ENCODE peak calls at places on chromosomes 12 and 14, in eight cellular contexts. V, S, U, C, A, D, N and I are unnamed samples.

GRCh38 chr12:90854136-90854689 is 100.8 kb downstream of the CCER1 start:
- DNase-seq in A (peak), C (no peak), N (no peak), V (peak), U (no peak), D (peak), S (peak), I (peak)

GRCh38 chr14:25037032-25037431 is 12.9 kb downstream of the STXBP6 start:
- DNase-seq in D (no peak), V (no peak), S (no peak), N (no peak), C (no peak), A (no peak), U (no peak), I (no peak)

GRCh38 chr12:3135522-3136461 is 58.6 kb downstream of the TSPAN9 start:
- DNase-seq in N (peak), V (peak), A (peak), U (peak), S (peak), C (peak), D (peak), I (peak)

GRCh38 chr12:49212572-49212971 is 23.7 kb upstream of the TUBA1A start:
- DNase-seq in S (no peak), V (no peak), D (no peak), U (no peak), C (no peak), A (no peak), N (no peak), I (no peak)

GRCh38 chr12:115661103-115661502 is 616.4 kb downstream of the MED13L start:
- DNase-seq in N (no peak), A (no peak), D (no peak), S (no peak), V (no peak), C (no peak), U (no peak), I (no peak)

GRCh38 chr12:34393086-34393820 is 371.0 kb downstream of the ALG10 start:
- DNase-seq in D (no peak), N (no peak), U (no peak), S (no peak), A (no peak), V (no peak), C (no peak), I (no peak)

GRCh38 chr14:55697358-55697985 is 117.5 kb downstream of the KTN1 start:
- DNase-seq in U (no peak), V (no peak), D (no peak), S (no peak), A (no peak), N (no peak), C (no peak), I (no peak)

GRCh38 chr12:113867258-113867657 is 98.9 kb downstream of the RBM19 start:
- DNase-seq in V (no peak), A (no peak), C (no peak), N (no peak), S (no peak), D (no peak), U (no peak), I (no peak)